ENCODE peak calls at places on chromosomes 4 and X, in seven cellular contexts. One of them, this sample, is unnamed.

GRCh38 chrX:140572724-140573123 is 67.9 kb upstream of the SOX3 start:
- DNase-seq in NCI-H1105: no peak
- DNase-seq in ACHN: peak; percentile 17
- DNase-seq in stimulated activated CD4-positive, alpha-beta T cell treated with anti-CD3 and anti-CD28 coated beads, Interleukin-4, amount 100 ng/mL, for 4 hours: peak; percentile 1
- DNase-seq in MCF 10A: peak; percentile 68
- DNase-seq in NCI-H2081 treated with DMSO at 0.1 percent for 48 hours: no peak
- DNase-seq in AG08396: peak; percentile 10
- DNase-seq in this sample: no peak

GRCh38 chr4:174521800-174522182 is 497 bp downstream of the HPGD start:
- DNase-seq in NCI-H1105: no peak
- DNase-seq in ACHN: peak; percentile 12
- DNase-seq in stimulated activated CD4-positive, alpha-beta T cell treated with anti-CD3 and anti-CD28 coated beads, Interleukin-4, amount 100 ng/mL, for 4 hours: no peak
- DNase-seq in MCF 10A: peak; percentile 56
- DNase-seq in NCI-H2081 treated with DMSO at 0.1 percent for 48 hours: no peak
- DNase-seq in AG08396: no peak
- DNase-seq in this sample: no peak

GRCh38 chr4:110211007-110211769 is 12.8 kb upstream of the ELOVL6 start:
- DNase-seq in NCI-H1105: no peak
- DNase-seq in ACHN: peak; percentile 53
- DNase-seq in stimulated activated CD4-positive, alpha-beta T cell treated with anti-CD3 and anti-CD28 coated beads, Interleukin-4, amount 100 ng/mL, for 4 hours: no peak
- DNase-seq in MCF 10A: peak; percentile 66
- DNase-seq in NCI-H2081 treated with DMSO at 0.1 percent for 48 hours: no peak
- DNase-seq in AG08396: peak; percentile 41
- DNase-seq in this sample: no peak

GRCh38 chr4:56512166-56512565 is 6.6 kb downstream of the ARL9 start:
- DNase-seq in NCI-H1105: no peak
- DNase-seq in ACHN: no peak
- DNase-seq in stimulated activated CD4-positive, alpha-beta T cell treated with anti-CD3 and anti-CD28 coated beads, Interleukin-4, amount 100 ng/mL, for 4 hours: no peak
- DNase-seq in MCF 10A: no peak
- DNase-seq in NCI-H2081 treated with DMSO at 0.1 percent for 48 hours: no peak
- DNase-seq in AG08396: peak; percentile 28
- DNase-seq in this sample: no peak

GRCh38 chr4:86834901-86835300 is 14.3 kb downstream of the SLC10A6 start:
- DNase-seq in NCI-H1105: no peak
- DNase-seq in ACHN: no peak
- DNase-seq in stimulated activated CD4-positive, alpha-beta T cell treated with anti-CD3 and anti-CD28 coated beads, Interleukin-4, amount 100 ng/mL, for 4 hours: no peak
- DNase-seq in MCF 10A: peak; percentile 27
- DNase-seq in NCI-H2081 treated with DMSO at 0.1 percent for 48 hours: no peak
- DNase-seq in AG08396: peak; percentile 70
- DNase-seq in this sample: no peak

GRCh38 chr4:8039290-8039689 is 99.6 kb upstream of the AFAP1 start:
- DNase-seq in NCI-H1105: peak; percentile 89
- DNase-seq in ACHN: no peak
- DNase-seq in stimulated activated CD4-positive, alpha-beta T cell treated with anti-CD3 and anti-CD28 coated beads, Interleukin-4, amount 100 ng/mL, for 4 hours: no peak
- DNase-seq in MCF 10A: no peak
- DNase-seq in NCI-H2081 treated with DMSO at 0.1 percent for 48 hours: peak; percentile 81
- DNase-seq in AG08396: no peak
- DNase-seq in this sample: no peak

GRCh38 chrX:27953161-27953560 is 28.1 kb downstream of the DCAF8L1 start:
- DNase-seq in NCI-H1105: no peak
- DNase-seq in ACHN: no peak
- DNase-seq in stimulated activated CD4-positive, alpha-beta T cell treated with anti-CD3 and anti-CD28 coated beads, Interleukin-4, amount 100 ng/mL, for 4 hours: no peak
- DNase-seq in MCF 10A: no peak
- DNase-seq in NCI-H2081 treated with DMSO at 0.1 percent for 48 hours: no peak
- DNase-seq in AG08396: no peak
- DNase-seq in this sample: no peak

GRCh38 chr4:93495346-93495745 is 333.2 kb upstream of the ATOH1 start:
- DNase-seq in NCI-H1105: no peak
- DNase-seq in ACHN: no peak
- DNase-seq in stimulated activated CD4-positive, alpha-beta T cell treated with anti-CD3 and anti-CD28 coated beads, Interleukin-4, amount 100 ng/mL, for 4 hours: no peak
- DNase-seq in MCF 10A: no peak
- DNase-seq in NCI-H2081 treated with DMSO at 0.1 percent for 48 hours: no peak
- DNase-seq in AG08396: no peak
- DNase-seq in this sample: no peak

GRCh38 chr4:136036744-136037143 is 1495.5 kb downstream of the PCDH18 start:
- DNase-seq in NCI-H1105: no peak
- DNase-seq in ACHN: peak; percentile 4
- DNase-seq in stimulated activated CD4-positive, alpha-beta T cell treated with anti-CD3 and anti-CD28 coated beads, Interleukin-4, amount 100 ng/mL, for 4 hours: no peak
- DNase-seq in MCF 10A: peak; percentile 74
- DNase-seq in NCI-H2081 treated with DMSO at 0.1 percent for 48 hours: no peak
- DNase-seq in AG08396: peak; percentile 4
- DNase-seq in this sample: no peak

GRCh38 chr4:6909113-6909969 is at the start of gene TBC1D14:
- DNase-seq in NCI-H1105: peak; percentile 55
- DNase-seq in ACHN: peak; percentile 76
- DNase-seq in stimulated activated CD4-positive, alpha-beta T cell treated with anti-CD3 and anti-CD28 coated beads, Interleukin-4, amount 100 ng/mL, for 4 hours: peak; percentile 88
- DNase-seq in MCF 10A: peak; percentile 87
- DNase-seq in NCI-H2081 treated with DMSO at 0.1 percent for 48 hours: peak; percentile 37
- DNase-seq in AG08396: peak; percentile 98
- DNase-seq in this sample: peak; percentile 88

GRCh38 chr4:98680806-98681205 is 22.4 kb upstream of the TSPAN5 start:
- DNase-seq in NCI-H1105: no peak
- DNase-seq in ACHN: no peak
- DNase-seq in stimulated activated CD4-positive, alpha-beta T cell treated with anti-CD3 and anti-CD28 coated beads, Interleukin-4, amount 100 ng/mL, for 4 hours: no peak
- DNase-seq in MCF 10A: no peak
- DNase-seq in NCI-H2081 treated with DMSO at 0.1 percent for 48 hours: no peak
- DNase-seq in AG08396: no peak
- DNase-seq in this sample: no peak

GRCh38 chrX:39367429-39367828 is 566.2 kb downstream of the MID1IP1 start:
- DNase-seq in NCI-H1105: no peak
- DNase-seq in ACHN: no peak
- DNase-seq in stimulated activated CD4-positive, alpha-beta T cell treated with anti-CD3 and anti-CD28 coated beads, Interleukin-4, amount 100 ng/mL, for 4 hours: no peak
- DNase-seq in MCF 10A: no peak
- DNase-seq in NCI-H2081 treated with DMSO at 0.1 percent for 48 hours: no peak
- DNase-seq in AG08396: no peak
- DNase-seq in this sample: no peak

GRCh38 chrX:17376381-17377046 is 1.5 kb downstream of the NHS start:
- DNase-seq in NCI-H1105: no peak
- DNase-seq in ACHN: peak; percentile 22
- DNase-seq in stimulated activated CD4-positive, alpha-beta T cell treated with anti-CD3 and anti-CD28 coated beads, Interleukin-4, amount 100 ng/mL, for 4 hours: no peak
- DNase-seq in MCF 10A: no peak
- DNase-seq in NCI-H2081 treated with DMSO at 0.1 percent for 48 hours: no peak
- DNase-seq in AG08396: peak; percentile 29
- DNase-seq in this sample: no peak

GRCh38 chrX:106987488-106987887 is 12.5 kb downstream of the MORC4 start:
- DNase-seq in NCI-H1105: no peak
- DNase-seq in ACHN: no peak
- DNase-seq in stimulated activated CD4-positive, alpha-beta T cell treated with anti-CD3 and anti-CD28 coated beads, Interleukin-4, amount 100 ng/mL, for 4 hours: no peak
- DNase-seq in MCF 10A: no peak
- DNase-seq in NCI-H2081 treated with DMSO at 0.1 percent for 48 hours: no peak
- DNase-seq in AG08396: no peak
- DNase-seq in this sample: no peak

GRCh38 chr4:77072195-77072753 is 3.5 kb downstream of the CCNI start:
- DNase-seq in NCI-H1105: no peak
- DNase-seq in ACHN: no peak
- DNase-seq in stimulated activated CD4-positive, alpha-beta T cell treated with anti-CD3 and anti-CD28 coated beads, Interleukin-4, amount 100 ng/mL, for 4 hours: no peak
- DNase-seq in MCF 10A: peak; percentile 83
- DNase-seq in NCI-H2081 treated with DMSO at 0.1 percent for 48 hours: no peak
- DNase-seq in AG08396: no peak
- DNase-seq in this sample: no peak

GRCh38 chr4:20565075-20565721 is 135.1 kb upstream of the PACRGL start:
- DNase-seq in NCI-H1105: no peak
- DNase-seq in ACHN: no peak
- DNase-seq in stimulated activated CD4-positive, alpha-beta T cell treated with anti-CD3 and anti-CD28 coated beads, Interleukin-4, amount 100 ng/mL, for 4 hours: no peak
- DNase-seq in MCF 10A: no peak
- DNase-seq in NCI-H2081 treated with DMSO at 0.1 percent for 48 hours: no peak
- DNase-seq in AG08396: no peak
- DNase-seq in this sample: no peak

GRCh38 chr4:102420563-102421221 is 75.4 kb upstream of the SLC39A8 start:
- DNase-seq in NCI-H1105: no peak
- DNase-seq in ACHN: no peak
- DNase-seq in stimulated activated CD4-positive, alpha-beta T cell treated with anti-CD3 and anti-CD28 coated beads, Interleukin-4, amount 100 ng/mL, for 4 hours: no peak
- DNase-seq in MCF 10A: peak; percentile 40
- DNase-seq in NCI-H2081 treated with DMSO at 0.1 percent for 48 hours: no peak
- DNase-seq in AG08396: no peak
- DNase-seq in this sample: no peak

GRCh38 chr4:6963139-6963611 is 53.5 kb downstream of the TBC1D14 start:
- DNase-seq in NCI-H1105: no peak
- DNase-seq in ACHN: no peak
- DNase-seq in stimulated activated CD4-positive, alpha-beta T cell treated with anti-CD3 and anti-CD28 coated beads, Interleukin-4, amount 100 ng/mL, for 4 hours: no peak
- DNase-seq in MCF 10A: no peak
- DNase-seq in NCI-H2081 treated with DMSO at 0.1 percent for 48 hours: no peak
- DNase-seq in AG08396: peak; percentile 48
- DNase-seq in this sample: no peak

GRCh38 chr4:138344064-138344463 is 101.9 kb upstream of the SLC7A11 start:
- DNase-seq in NCI-H1105: no peak
- DNase-seq in ACHN: no peak
- DNase-seq in stimulated activated CD4-positive, alpha-beta T cell treated with anti-CD3 and anti-CD28 coated beads, Interleukin-4, amount 100 ng/mL, for 4 hours: no peak
- DNase-seq in MCF 10A: no peak
- DNase-seq in NCI-H2081 treated with DMSO at 0.1 percent for 48 hours: no peak
- DNase-seq in AG08396: no peak
- DNase-seq in this sample: no peak

GRCh38 chrX:56564182-56564885 is 907 bp downstream of the UBQLN2 start:
- DNase-seq in NCI-H1105: peak; percentile 32
- DNase-seq in ACHN: peak; percentile 19
- DNase-seq in stimulated activated CD4-positive, alpha-beta T cell treated with anti-CD3 and anti-CD28 coated beads, Interleukin-4, amount 100 ng/mL, for 4 hours: no peak
- DNase-seq in MCF 10A: peak; percentile 58
- DNase-seq in NCI-H2081 treated with DMSO at 0.1 percent for 48 hours: no peak
- DNase-seq in AG08396: peak; percentile 14
- DNase-seq in this sample: no peak

GRCh38 chrX:16828126-16828908 is 41.8 kb downstream of the RBBP7 start:
- DNase-seq in NCI-H1105: no peak
- DNase-seq in ACHN: no peak
- DNase-seq in stimulated activated CD4-positive, alpha-beta T cell treated with anti-CD3 and anti-CD28 coated beads, Interleukin-4, amount 100 ng/mL, for 4 hours: no peak
- DNase-seq in MCF 10A: peak; percentile 88
- DNase-seq in NCI-H2081 treated with DMSO at 0.1 percent for 48 hours: no peak
- DNase-seq in AG08396: no peak
- DNase-seq in this sample: no peak

GRCh38 chrX:1053072-1053471 is 159.4 kb downstream of the CRLF2 start:
- DNase-seq in NCI-H1105: no peak
- DNase-seq in ACHN: no peak
- DNase-seq in stimulated activated CD4-positive, alpha-beta T cell treated with anti-CD3 and anti-CD28 coated beads, Interleukin-4, amount 100 ng/mL, for 4 hours: no peak
- DNase-seq in MCF 10A: no peak
- DNase-seq in NCI-H2081 treated with DMSO at 0.1 percent for 48 hours: no peak
- DNase-seq in AG08396: no peak
- DNase-seq in this sample: no peak

GRCh38 chrX:10496345-10496965 is 123.9 kb downstream of the MID1 start:
- DNase-seq in NCI-H1105: no peak
- DNase-seq in ACHN: no peak
- DNase-seq in stimulated activated CD4-positive, alpha-beta T cell treated with anti-CD3 and anti-CD28 coated beads, Interleukin-4, amount 100 ng/mL, for 4 hours: no peak
- DNase-seq in MCF 10A: no peak
- DNase-seq in NCI-H2081 treated with DMSO at 0.1 percent for 48 hours: no peak
- DNase-seq in AG08396: peak; percentile 38
- DNase-seq in this sample: no peak

GRCh38 chr4:140595065-140595464 is 26.3 kb upstream of the UCP1 start:
- DNase-seq in NCI-H1105: no peak
- DNase-seq in ACHN: peak; percentile 19
- DNase-seq in stimulated activated CD4-positive, alpha-beta T cell treated with anti-CD3 and anti-CD28 coated beads, Interleukin-4, amount 100 ng/mL, for 4 hours: no peak
- DNase-seq in MCF 10A: peak; percentile 61
- DNase-seq in NCI-H2081 treated with DMSO at 0.1 percent for 48 hours: no peak
- DNase-seq in AG08396: no peak
- DNase-seq in this sample: no peak

GRCh38 chrX:11881485-11882170 is 123.6 kb downstream of the MSL3 start:
- DNase-seq in NCI-H1105: no peak
- DNase-seq in ACHN: no peak
- DNase-seq in stimulated activated CD4-positive, alpha-beta T cell treated with anti-CD3 and anti-CD28 coated beads, Interleukin-4, amount 100 ng/mL, for 4 hours: no peak
- DNase-seq in MCF 10A: no peak
- DNase-seq in NCI-H2081 treated with DMSO at 0.1 percent for 48 hours: no peak
- DNase-seq in AG08396: no peak
- DNase-seq in this sample: no peak

GRCh38 chr4:15541941-15542340 is 72.3 kb downstream of the CC2D2A start:
- DNase-seq in NCI-H1105: no peak
- DNase-seq in ACHN: no peak
- DNase-seq in stimulated activated CD4-positive, alpha-beta T cell treated with anti-CD3 and anti-CD28 coated beads, Interleukin-4, amount 100 ng/mL, for 4 hours: no peak
- DNase-seq in MCF 10A: no peak
- DNase-seq in NCI-H2081 treated with DMSO at 0.1 percent for 48 hours: no peak
- DNase-seq in AG08396: no peak
- DNase-seq in this sample: no peak

GRCh38 chr4:3484057-3484973 is 21.2 kb downstream of the DOK7 start:
- DNase-seq in NCI-H1105: no peak
- DNase-seq in ACHN: peak; percentile 92
- DNase-seq in stimulated activated CD4-positive, alpha-beta T cell treated with anti-CD3 and anti-CD28 coated beads, Interleukin-4, amount 100 ng/mL, for 4 hours: no peak
- DNase-seq in MCF 10A: peak; percentile 82
- DNase-seq in NCI-H2081 treated with DMSO at 0.1 percent for 48 hours: no peak
- DNase-seq in AG08396: no peak
- DNase-seq in this sample: peak; percentile 71

This sample was measured in activated B cell treated with CpG ODN at 0.5 μM for 24 hours.